ENCODE peak calls at places on chromosome 14, in eight cellular contexts. W is ovary, X is heart left ventricle, E is foreskin keratinocyte, R is endothelial cell, V is MCF 10A, Q is fibroblast of pulmonary artery, Z is fibroblast of lung. N is an unnamed sample.

GRCh38 chr14:85572845-85573244 is 42.9 kb downstream of the FLRT2 start:
- DNase-seq in W (no peak), X (no peak), E (peak; percentile 87), R (no peak), V (peak; percentile 73), Q (peak; percentile 78), Z (peak; percentile 90), N (no peak)

GRCh38 chr14:49863483-49864262 is 11.1 kb upstream of the NEMF start:
- DNase-seq in W (peak; percentile 33), X (no peak), E (peak; percentile 13), R (no peak), V (peak; percentile 13), Q (peak; percentile 18), Z (no peak), N (no peak)

GRCh38 chr14:68230941-68231717 is 411.6 kb downstream of the RAD51B start:
- DNase-seq in W (no peak), X (no peak), E (peak; percentile 58), R (no peak), V (no peak), Q (peak; percentile 75), Z (peak; percentile 77), N (no peak)

GRCh38 chr14:49957089-49957852 is 64.4 kb downstream of the ARF6 start:
- DNase-seq in W (no peak), X (no peak), E (no peak), R (no peak), V (no peak), Q (no peak), Z (no peak), N (no peak)

GRCh38 chr14:98548071-98548686 is 723.8 kb downstream of the BCL11B start:
- DNase-seq in W (no peak), X (no peak), E (peak; percentile 14), R (no peak), V (no peak), Q (no peak), Z (no peak), N (no peak)

GRCh38 chr14:79044894-79045624 is 874.9 kb downstream of the NRXN3 start:
- DNase-seq in W (no peak), X (no peak), E (peak; percentile 98), R (no peak), V (peak; percentile 97), Q (peak; percentile 71), Z (peak; percentile 94), N (no peak)

GRCh38 chr14:76928301-76928700 is 100.2 kb downstream of the IRF2BPL start:
- DNase-seq in W (peak; percentile 48), X (no peak), E (no peak), R (no peak), V (no peak), Q (no peak), Z (no peak), N (no peak)

GRCh38 chr14:99249389-99249788 is 22.6 kb downstream of the BCL11B start:
- DNase-seq in W (no peak), X (no peak), E (peak; percentile 90), R (no peak), V (peak; percentile 14), Q (no peak), Z (no peak), N (no peak)

GRCh38 chr14:64801800-64802199 is 77.9 kb downstream of the SPTB start:
- DNase-seq in W (no peak), X (no peak), E (no peak), R (peak; percentile 53), V (peak; percentile 40), Q (peak; percentile 17), Z (no peak), N (no peak)

GRCh38 chr14:51490205-51490604 is 161.5 kb upstream of the FRMD6 start:
- DNase-seq in W (no peak), X (no peak), E (peak; percentile 36), R (no peak), V (peak; percentile 54), Q (no peak), Z (peak; percentile 66), N (no peak)

GRCh38 chr14:35989736-35990135 is 163.6 kb downstream of the BRMS1L start:
- DNase-seq in W (no peak), X (no peak), E (no peak), R (no peak), V (no peak), Q (no peak), Z (no peak), N (no peak)

GRCh38 chr14:68178282-68178681 is 358.7 kb downstream of the RAD51B start:
- DNase-seq in W (no peak), X (no peak), E (peak; percentile 13), R (no peak), V (no peak), Q (no peak), Z (peak; percentile 77), N (no peak)

GRCh38 chr14:89779707-89780106 is 174.8 kb downstream of the EFCAB11 start:
- DNase-seq in W (no peak), X (no peak), E (no peak), R (no peak), V (no peak), Q (no peak), Z (no peak), N (no peak)

GRCh38 chr14:92556255-92556741 is 42.7 kb downstream of the RIN3 start:
- DNase-seq in W (no peak), X (no peak), E (no peak), R (no peak), V (no peak), Q (no peak), Z (peak; percentile 25), N (no peak)

GRCh38 chr14:24066490-24067132 is 4.8 kb upstream of the CPNE6 start:
- DNase-seq in W (no peak), X (peak; percentile 12), E (no peak), R (no peak), V (no peak), Q (no peak), Z (no peak), N (no peak)

GRCh38 chr14:26104686-26105085 is 493.1 kb downstream of the NOVA1 start:
- DNase-seq in W (no peak), X (no peak), E (no peak), R (no peak), V (no peak), Q (no peak), Z (no peak), N (no peak)

GRCh38 chr14:104876251-104876699 is 11.2 kb downstream of the CEP170B start:
- DNase-seq in W (peak; percentile 31), X (no peak), E (no peak), R (peak; percentile 40), V (peak; percentile 61), Q (peak; percentile 44), Z (no peak), N (no peak)

GRCh38 chr14:55721353-55721752 is 141.3 kb downstream of the KTN1 start:
- DNase-seq in W (no peak), X (no peak), E (peak; percentile 85), R (no peak), V (peak; percentile 78), Q (peak; percentile 96), Z (peak; percentile 98), N (no peak)
- TF ChIP-seq CTCF in W (no peak), X (no peak), E (no peak), R (no peak), V (no peak), Q (peak; percentile 10), Z (no peak), N (no peak)

GRCh38 chr14:43003845-43004244 is 1397.2 kb downstream of the LRFN5 start:
- DNase-seq in W (no peak), X (no peak), E (peak; percentile 7), R (no peak), V (peak; percentile 30), Q (peak; percentile 11), Z (peak; percentile 8), N (no peak)

GRCh38 chr14:43001729-43002128 is 1395.1 kb downstream of the LRFN5 start:
- DNase-seq in W (no peak), X (no peak), E (no peak), R (no peak), V (no peak), Q (no peak), Z (no peak), N (no peak)

GRCh38 chr14:43005807-43006206 is 1399.1 kb downstream of the LRFN5 start:
- DNase-seq in W (no peak), X (no peak), E (peak; percentile 15), R (no peak), V (no peak), Q (peak; percentile 42), Z (no peak), N (no peak)
- TF ChIP-seq CTCF in W (no peak), X (no peak), E (peak; percentile 33), R (no peak), V (peak; percentile 12), Q (peak; percentile 40), Z (peak; percentile 6), N (no peak)

DNA sequence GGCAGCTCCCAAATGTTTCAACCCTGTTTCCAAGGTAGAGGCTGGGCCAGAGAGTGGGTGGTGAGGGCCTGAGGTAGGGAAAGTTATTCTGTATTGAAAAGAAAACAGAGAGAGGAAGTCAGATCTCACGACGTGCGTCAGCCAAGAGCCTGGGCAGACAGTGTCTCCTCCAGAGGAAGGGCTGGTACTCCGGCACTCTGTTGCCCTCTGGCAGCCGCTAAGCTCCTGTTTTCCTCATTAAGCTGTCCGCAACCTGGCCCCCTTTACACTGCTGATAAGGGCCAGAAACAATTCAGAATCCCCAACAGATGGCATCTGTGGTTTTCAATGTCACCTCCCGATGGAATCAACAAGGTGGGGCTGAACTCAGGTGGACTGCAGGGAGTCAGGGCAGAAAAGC is 26.0 kb upstream of the LTBP2 start:
- DNase-seq in W (no peak), X (no peak), E (no peak), R (no peak), V (no peak), Q (no peak), Z (no peak), N (no peak)
- TF ChIP-seq CTCF in W (no peak), X (no peak), E (no peak), R (no peak), V (no peak), Q (no peak), Z (no peak), N (no peak)

GRCh38 chr14:22598099-22598895 is at the start of gene ABHD4:
- DNase-seq in W (peak; percentile 83), X (peak; percentile 88), E (no peak), R (peak; percentile 79), V (peak; percentile 60), Q (peak; percentile 64), Z (peak; percentile 58), N (peak; percentile 60)

GRCh38 chr14:22597771-22598098 is 365 bp upstream of the ABHD4 start:
- DNase-seq in W (no peak), X (no peak), E (no peak), R (no peak), V (no peak), Q (no peak), Z (no peak), N (no peak)

GRCh38 chr14:22600027-22600426 is 1.9 kb downstream of the ABHD4 start:
- DNase-seq in W (no peak), X (no peak), E (no peak), R (no peak), V (no peak), Q (no peak), Z (no peak), N (no peak)

GRCh38 chr14:22599349-22599748 is 1.2 kb downstream of the ABHD4 start:
- DNase-seq in W (no peak), X (no peak), E (no peak), R (no peak), V (no peak), Q (no peak), Z (no peak), N (no peak)

DNA sequence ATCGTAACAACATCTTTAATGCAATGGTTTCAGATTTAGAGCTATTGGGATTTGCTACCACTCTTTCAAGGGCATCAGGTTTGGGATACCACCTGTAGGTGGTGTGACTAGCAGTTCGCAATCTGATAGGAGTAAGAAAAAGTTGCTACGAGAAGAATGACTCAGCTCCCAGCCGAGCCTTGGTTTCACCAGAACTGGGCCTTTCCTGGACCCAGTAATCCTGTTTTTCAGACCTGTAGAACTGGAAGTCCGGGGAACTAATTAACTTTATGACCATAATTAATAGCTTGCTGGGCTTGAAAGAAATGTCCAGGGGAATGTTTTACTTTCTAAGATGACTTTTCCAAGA is 770 bp downstream of the ABHD4 start:
- DNase-seq in W (no peak), X (no peak), E (peak; percentile 73), R (no peak), V (peak; percentile 69), Q (peak; percentile 61), Z (peak; percentile 69), N (no peak)
- TF ChIP-seq CTCF in W (no peak), X (no peak), E (peak; percentile 53), R (no peak), V (peak; percentile 32), Q (peak; percentile 42), Z (peak; percentile 26), N (no peak)

N was measured in omental fat pad.